ENCODE peak calls at places on chromosomes 3 and 15, in ten cellular contexts. P, S, H, A, F, I, T, W, Q and L are unnamed samples.
A peak's percentile ranks its signal among the peaks of the same experiment; 100 is the strongest.

GRCh38 chr3:25856902-25857518 is 67.1 kb downstream of the OXSM start:
- DNase-seq in Q (peak; percentile 31), S (no peak), F (no peak), T (peak; percentile 46), A (peak; percentile 65), W (peak; percentile 58), I (peak; percentile 47), H (peak; percentile 54), P (peak; percentile 20), L (no peak)

GRCh38 chr15:70835826-70836225 is 18.1 kb downstream of the LARP6 start:
- DNase-seq in H (no peak), T (no peak), Q (no peak), F (no peak), I (no peak), S (no peak), P (no peak), W (no peak), A (no peak), L (no peak)

GRCh38 chr3:55157736-55158135 is 229.9 kb upstream of the LRTM1 start:
- DNase-seq in P (no peak), T (no peak), I (no peak), W (peak; percentile 43), F (no peak), Q (no peak), A (no peak), H (no peak), S (no peak), L (no peak)

GRCh38 chr15:87604857-87605446 is 651.6 kb downstream of the NTRK3 start:
- DNase-seq in S (no peak), A (peak; percentile 62), W (peak; percentile 8), F (no peak), I (peak; percentile 35), Q (peak; percentile 30), P (no peak), T (peak; percentile 65), H (peak; percentile 45), L (no peak)

GRCh38 chr3:129230311-129231019 is 18.9 kb upstream of the COPG1 start:
- DNase-seq in I (no peak), F (no peak), Q (no peak), W (peak; percentile 78), A (peak; percentile 74), H (peak; percentile 78), T (no peak), S (no peak), P (no peak), L (no peak)

GRCh38 chr15:29131336-29132109 is 138.1 kb downstream of the NSMCE3 start:
- DNase-seq in A (no peak), T (no peak), Q (peak; percentile 68), P (no peak), F (no peak), H (no peak), I (no peak), W (no peak), S (no peak), L (no peak)

GRCh38 chr3:187519428-187519890 is 150.7 kb downstream of the SST start:
- DNase-seq in W (peak; percentile 30), S (no peak), P (no peak), H (no peak), I (no peak), F (no peak), Q (peak; percentile 43), A (no peak), T (peak; percentile 55), L (no peak)

GRCh38 chr15:68389936-68390790 is 41.8 kb downstream of the ITGA11 start:
- DNase-seq in S (no peak), W (peak; percentile 41), F (no peak), Q (no peak), A (no peak), P (no peak), I (no peak), T (no peak), H (no peak), L (no peak)

GRCh38 chr3:90134090-90134489 is 1026.7 kb downstream of the EPHA3 start:
- DNase-seq in F (no peak), Q (no peak), S (no peak), A (no peak), P (no peak), W (no peak), T (no peak), I (no peak), H (no peak), L (no peak)

GRCh38 chr3:12988728-12989454 is 84.3 kb downstream of the IQSEC1 start:
- DNase-seq in F (no peak), W (no peak), A (no peak), T (no peak), S (no peak), H (no peak), P (no peak), Q (no peak), I (no peak), L (no peak)

GRCh38 chr3:171711461-171711860 is 98.8 kb downstream of the PLD1 start:
- DNase-seq in W (no peak), A (no peak), F (no peak), T (no peak), H (no peak), I (no peak), S (no peak), Q (no peak), P (no peak), L (no peak)

GRCh38 chr3:154954750-154955149 is 125.4 kb upstream of the MME start:
- DNase-seq in S (no peak), A (peak; percentile 61), F (no peak), H (no peak), T (peak; percentile 32), W (peak; percentile 81), I (peak; percentile 23), Q (peak; percentile 40), P (no peak), L (no peak)

GRCh38 chr3:66153471-66153870 is 67.3 kb upstream of the SLC25A26 start:
- DNase-seq in Q (no peak), W (peak; percentile 82), S (no peak), H (peak; percentile 17), F (no peak), I (peak; percentile 16), P (no peak), A (no peak), T (peak; percentile 14), L (no peak)

GRCh38 chr15:42165081-42165480 is 8.6 kb upstream of the PLA2G4F start:
- DNase-seq in Q (no peak), H (no peak), S (no peak), A (no peak), I (no peak), F (no peak), W (no peak), T (no peak), P (no peak), L (no peak)

GRCh38 chr3:5304789-5305680 is 117.5 kb downstream of the EDEM1 start:
- DNase-seq in S (no peak), Q (peak; percentile 32), P (peak; percentile 45), H (peak; percentile 70), T (peak; percentile 78), A (peak; percentile 88), F (no peak), I (peak; percentile 40), W (peak; percentile 68), L (no peak)

GRCh38 chr3:30607032-30607833 is 832 bp downstream of the TGFBR2 start:
- DNase-seq in F (peak; percentile 55), S (peak; percentile 68), A (peak; percentile 28), P (no peak), W (no peak), T (peak; percentile 58), Q (peak; percentile 75), I (peak; percentile 45), H (peak; percentile 29), L (peak; percentile 52)

GRCh38 chr3:151203053-151203420 is at the start of gene GPR171:
- DNase-seq in P (no peak), S (no peak), Q (no peak), F (peak; percentile 51), A (no peak), I (no peak), W (no peak), T (no peak), H (no peak), L (no peak)

GRCh38 chr3:39178553-39178952 is 13.8 kb downstream of the XIRP1 start:
- DNase-seq in S (no peak), W (peak; percentile 23), I (no peak), Q (no peak), T (no peak), H (peak; percentile 14), P (no peak), A (no peak), F (no peak), L (no peak)

GRCh38 chr3:120780977-120781376 is 38.4 kb downstream of the GTF2E1 start:
- DNase-seq in T (no peak), W (peak; percentile 63), F (no peak), I (no peak), Q (no peak), A (no peak), S (no peak), P (no peak), H (no peak), L (no peak)

GRCh38 chr15:95196176-95196915 is 965.0 kb downstream of the MCTP2 start:
- DNase-seq in T (no peak), Q (peak; percentile 4), P (no peak), I (peak; percentile 25), W (no peak), F (no peak), S (no peak), A (no peak), H (no peak), L (no peak)

GRCh38 chr15:59532770-59533379 is 78.7 kb upstream of the GCNT3 start:
- DNase-seq in W (peak; percentile 50), A (peak; percentile 72), H (peak; percentile 27), P (peak; percentile 7), T (peak; percentile 60), S (no peak), I (peak; percentile 31), F (no peak), Q (peak; percentile 38), L (no peak)

GRCh38 chr3:130850044-130850797 is 43.7 kb upstream of the ATP2C1 start:
- DNase-seq in F (peak; percentile 2), Q (no peak), A (peak; percentile 85), W (peak; percentile 71), S (peak; percentile 45), T (no peak), H (peak; percentile 92), P (no peak), I (peak; percentile 21), L (no peak)

GRCh38 chr3:170058127-170058526 is 20.3 kb downstream of the GPR160 start:
- DNase-seq in F (no peak), S (no peak), A (no peak), P (no peak), I (no peak), H (no peak), Q (no peak), W (no peak), T (no peak), L (no peak)

GRCh38 chr15:81293728-81294500 is 30.0 kb downstream of the STARD5 start:
- DNase-seq in H (peak; percentile 50), S (no peak), W (no peak), Q (peak; percentile 57), T (no peak), A (no peak), P (no peak), I (no peak), F (peak; percentile 60), L (no peak)

GRCh38 chr15:71730277-71731144 is 79.8 kb upstream of the NR2E3 start:
- DNase-seq in T (peak; percentile 62), P (peak; percentile 22), W (peak; percentile 73), H (peak; percentile 68), A (peak; percentile 75), Q (peak; percentile 70), I (peak; percentile 66), F (no peak), S (peak; percentile 44), L (no peak)

GRCh38 chr3:62833538-62833937 is 41.7 kb downstream of the CADPS start:
- DNase-seq in H (no peak), Q (peak; percentile 40), S (no peak), A (peak; percentile 54), F (no peak), I (peak; percentile 17), W (no peak), T (peak; percentile 44), P (no peak), L (no peak)

GRCh38 chr3:29922990-29923746 is 642.3 kb downstream of the RBMS3 start:
- DNase-seq in T (no peak), W (peak; percentile 92), P (no peak), I (no peak), F (no peak), A (peak; percentile 51), Q (no peak), H (no peak), S (peak; percentile 51), L (no peak)

GRCh38 chr3:118943597-118943996 is 91.0 kb downstream of the IGSF11 start:
- DNase-seq in Q (no peak), W (no peak), S (no peak), F (no peak), A (peak; percentile 45), I (no peak), T (no peak), H (no peak), P (no peak), L (no peak)